ENCODE peak calls at places on chromosomes 1 and 21, in nine cellular contexts. E is WTC11, B is foreskin fibroblast, U is AG10803, K is astrocyte of the spinal cord, X is lower leg skin, V is right lobe of liver, M is Calu3, Z is heart left ventricle. L is an unnamed sample.

GRCh38 chr1:30809514-30810263 is 52.1 kb upstream of the LAPTM5 start:
- DNase-seq in E (no peak), B (peak; percentile 83), U (peak; percentile 72), K (peak; percentile 85), X (no peak), V (no peak), M (no peak), Z (no peak), L (no peak)

GRCh38 chr1:234893725-234894630 is 234.7 kb downstream of the TOMM20 start:
- DNase-seq in E (no peak), B (peak; percentile 60), U (peak; percentile 56), K (peak; percentile 84), X (no peak), V (no peak), M (no peak), Z (no peak), L (no peak)

GRCh38 chr1:158163000-158163947 is 17.4 kb upstream of the CD1D start:
- DNase-seq in E (no peak), B (no peak), U (no peak), K (no peak), X (no peak), V (no peak), M (no peak), Z (no peak), L (no peak)

GRCh38 chr1:31183927-31184554 is 55.6 kb downstream of the NKAIN1 start:
- DNase-seq in E (peak; percentile 82), B (peak; percentile 7), U (peak; percentile 21), K (no peak), X (no peak), V (no peak), M (peak; percentile 66), Z (no peak), L (peak; percentile 78)

GRCh38 chr1:27348861-27349783 is 7.3 kb downstream of the SYTL1 start:
- DNase-seq in E (peak; percentile 80), B (no peak), U (no peak), K (peak; percentile 41), X (no peak), V (no peak), M (peak; percentile 60), Z (no peak), L (peak; percentile 32)

GRCh38 chr21:41247561-41247968 is 69.0 kb upstream of the FAM3B start:
- DNase-seq in E (no peak), B (no peak), U (no peak), K (peak; percentile 65), X (no peak), V (peak; percentile 54), M (peak; percentile 17), Z (no peak), L (no peak)

GRCh38 chr21:32096411-32096810 is 182.4 kb downstream of the MIS18A start:
- DNase-seq in E (peak; percentile 63), B (no peak), U (peak; percentile 11), K (no peak), X (no peak), V (no peak), M (peak; percentile 30), Z (peak; percentile 38), L (peak; percentile 42)

GRCh38 chr21:38811257-38811656 is 5.5 kb downstream of the ETS2 start:
- DNase-seq in E (no peak), B (peak; percentile 90), U (peak; percentile 89), K (peak; percentile 93), X (no peak), V (peak; percentile 43), M (peak; percentile 46), Z (no peak), L (no peak)

GRCh38 chr21:38660333-38661295 is 145.1 kb upstream of the ETS2 start:
- DNase-seq in E (peak; percentile 41), B (no peak), U (no peak), K (no peak), X (no peak), V (no peak), M (no peak), Z (peak; percentile 37), L (peak; percentile 10)

GRCh38 chr1:60942896-60943633 is 139.3 kb upstream of the NFIA start:
- DNase-seq in E (no peak), B (no peak), U (no peak), K (no peak), X (no peak), V (no peak), M (no peak), Z (no peak), L (no peak)

GRCh38 chr1:172278478-172278877 is 142.0 kb upstream of the C1orf105 start:
- DNase-seq in E (no peak), B (peak; percentile 75), U (peak; percentile 82), K (peak; percentile 90), X (no peak), V (no peak), M (no peak), Z (no peak), L (no peak)

GRCh38 chr1:39926343-39926769 is 24.6 kb upstream of the MYCL start:
- DNase-seq in E (no peak), B (peak; percentile 16), U (peak; percentile 1), K (peak; percentile 35), X (no peak), V (peak; percentile 79), M (no peak), Z (peak; percentile 40), L (no peak)

GRCh38 chr1:169053196-169053595 is 53.3 kb upstream of the ATP1B1 start:
- DNase-seq in E (no peak), B (no peak), U (no peak), K (no peak), X (no peak), V (no peak), M (no peak), Z (no peak), L (no peak)

GRCh38 chr1:48007044-48007443 is 9.9 kb upstream of the TRABD2B start:
- DNase-seq in E (no peak), B (no peak), U (no peak), K (peak; percentile 29), X (peak; percentile 23), V (no peak), M (no peak), Z (no peak), L (no peak)

GRCh38 chr21:46188226-46189212 is 4.3 kb upstream of the SPATC1L start:
- DNase-seq in E (no peak), B (peak; percentile 71), U (peak; percentile 67), K (peak; percentile 51), X (peak; percentile 90), V (no peak), M (peak; percentile 29), Z (peak; percentile 86), L (no peak)

GRCh38 chr1:165144757-165145397 is 211.6 kb downstream of the LMX1A start:
- DNase-seq in E (peak; percentile 71), B (peak; percentile 38), U (peak; percentile 61), K (peak; percentile 45), X (no peak), V (peak; percentile 65), M (peak; percentile 73), Z (peak; percentile 37), L (peak; percentile 69)

GRCh38 chr1:76005755-76006154 is 68.8 kb upstream of the ST6GALNAC3 start:
- DNase-seq in E (no peak), B (no peak), U (no peak), K (no peak), X (no peak), V (no peak), M (no peak), Z (no peak), L (no peak)

DNA sequence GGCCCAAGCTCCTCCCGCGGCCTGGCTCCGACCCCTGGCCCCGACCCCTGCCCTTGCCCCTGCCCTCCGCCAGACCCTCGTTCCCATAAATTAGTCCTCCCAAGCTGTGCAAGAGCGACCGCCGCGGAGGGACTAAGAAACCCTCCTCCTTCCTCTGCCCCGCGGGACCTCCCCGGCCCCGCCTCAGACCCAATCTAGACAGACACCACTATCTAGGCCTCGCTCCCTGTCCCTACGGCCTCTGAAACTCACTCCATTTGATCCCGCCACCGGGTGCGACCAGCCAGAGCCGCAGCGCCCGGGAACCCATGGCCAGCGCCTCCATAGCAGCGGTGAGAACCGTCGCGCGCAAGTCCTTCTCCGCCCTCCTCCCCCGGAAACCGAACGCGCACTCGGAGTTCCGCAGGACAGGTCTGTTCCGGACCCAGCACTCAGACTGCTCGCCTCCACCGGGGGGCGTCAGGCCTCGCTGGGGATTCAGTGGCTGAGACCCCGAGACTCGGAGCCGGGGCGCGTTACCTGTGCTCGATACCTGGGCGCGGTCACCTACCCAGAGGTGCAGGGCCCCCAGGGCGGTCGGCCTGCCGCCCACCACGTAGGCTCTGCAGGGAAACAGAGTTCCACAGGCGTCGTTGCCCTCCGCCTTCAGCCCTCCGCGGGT is at the start of gene MRPL39:
- DNase-seq in E (peak; percentile 93), B (peak; percentile 86), U (peak; percentile 85), K (peak; percentile 91), X (peak; percentile 97), V (peak; percentile 87), M (peak; percentile 86), Z (peak; percentile 92), L (peak; percentile 88)
- TF ChIP-seq CTCF in E (no peak), B (peak; percentile 77), U (peak; percentile 66), K (peak; percentile 83), X (no peak), V (peak; percentile 56), M (peak; percentile 35), Z (peak; percentile 71), L (peak; percentile 34)

GRCh38 chr1:94121411-94121821 is 468 bp upstream of the ABCA4 start:
- DNase-seq in E (no peak), B (no peak), U (no peak), K (no peak), X (no peak), V (no peak), M (no peak), Z (no peak), L (no peak)

GRCh38 chr1:94126651-94127050 is 5.7 kb upstream of the ABCA4 start:
- DNase-seq in E (no peak), B (no peak), U (no peak), K (no peak), X (no peak), V (no peak), M (no peak), Z (no peak), L (no peak)

GRCh38 chr1:94122201-94122970 is 1.4 kb upstream of the ABCA4 start:
- DNase-seq in E (no peak), B (no peak), U (peak; percentile 27), K (peak; percentile 69), X (peak; percentile 23), V (no peak), M (no peak), Z (no peak), L (no peak)

GRCh38 chr1:94124538-94124937 is 3.6 kb upstream of the ABCA4 start:
- DNase-seq in E (no peak), B (no peak), U (no peak), K (no peak), X (no peak), V (no peak), M (no peak), Z (no peak), L (no peak)

GRCh38 chr1:94125551-94126514 is 4.9 kb upstream of the ABCA4 start:
- DNase-seq in E (no peak), B (no peak), U (no peak), K (no peak), X (no peak), V (peak; percentile 73), M (peak; percentile 6), Z (no peak), L (no peak)
- TF ChIP-seq CTCF in E (no peak), B (no peak), U (no peak), K (no peak), X (no peak), V (no peak), M (no peak), Z (no peak), L (no peak)

GRCh38 chr1:241815957-241816356 is 32.0 kb upstream of the EXO1 start:
- DNase-seq in E (no peak), B (no peak), U (no peak), K (no peak), X (no peak), V (no peak), M (no peak), Z (no peak), L (no peak)
- TF ChIP-seq CTCF in E (no peak), B (no peak), U (no peak), K (no peak), X (no peak), V (no peak), M (no peak), Z (no peak), L (no peak)

GRCh38 chr1:177007437-177008161 is 156.9 kb downstream of the ASTN1 start:
- DNase-seq in E (no peak), B (no peak), U (no peak), K (no peak), X (no peak), V (no peak), M (no peak), Z (no peak), L (no peak)
- TF ChIP-seq CTCF in E (no peak), B (no peak), U (no peak), K (no peak), X (no peak), V (no peak), M (no peak), Z (no peak), L (no peak)